ENCODE peak calls at places on chromosomes 1 and 21, in four cellular contexts. C is stimulated activated CD8-positive, alpha-beta memory T cell treated with anti-CD3 and anti-CD28 coated beads, Interleukin-2, amount 100 ng/mL, for 1 hour; S is esophagus muscularis mucosa; B is stimulated activated CD4-positive, alpha-beta T cell treated with anti-CD3 and anti-CD28 coated beads, Interleukin-2, amount 100 ng/mL, for 48 hours. K is an unnamed sample.
A peak's percentile ranks its signal among the peaks of the same experiment; 100 is the strongest.

GRCh38 chr1:60765204-60765603 is 317.2 kb upstream of the NFIA start:
- DNase-seq in S (no peak), C (no peak), B (no peak), K (no peak)

GRCh38 chr1:74697832-74698231 is 24.2 kb upstream of the ERICH3 start:
- DNase-seq in B (no peak), S (no peak), C (no peak), K (no peak)

GRCh38 chr1:212600071-212600915 is 8.3 kb upstream of the ATF3 start:
- DNase-seq in B (no peak), S (no peak), C (no peak), K (no peak)

GRCh38 chr1:14553711-14554110 is 44.8 kb upstream of the KAZN start:
- DNase-seq in S (no peak), C (no peak), B (no peak), K (no peak)

GRCh38 chr1:68745006-68745405 is 248.1 kb upstream of the DEPDC1 start:
- DNase-seq in S (no peak), B (no peak), C (no peak), K (no peak)

GRCh38 chr21:39061766-39062165 is 121.5 kb downstream of the PSMG1 start:
- DNase-seq in C (no peak), S (no peak), B (no peak), K (no peak)

GRCh38 chr1:30451532-30452125 is 271.8 kb downstream of the MATN1 start:
- DNase-seq in B (no peak), S (peak; percentile 50), C (no peak), K (no peak)

GRCh38 chr1:152517237-152517811 is 3.0 kb downstream of the CRCT1 start:
- DNase-seq in S (peak; percentile 72), C (no peak), B (no peak), K (no peak)

GRCh38 chr1:165439287-165439686 is 5.6 kb downstream of the RXRG start:
- DNase-seq in C (no peak), B (no peak), S (no peak), K (no peak)

GRCh38 chr1:114342376-114342775 is 168.6 kb downstream of the TRIM33 start:
- DNase-seq in C (peak; percentile 13), S (peak; percentile 90), B (no peak), K (no peak)

GRCh38 chr1:29186252-29186651 is 4.6 kb upstream of the SRSF4 start:
- DNase-seq in S (no peak), C (no peak), B (no peak), K (no peak)

GRCh38 chr1:229579101-229579651 is 20.7 kb upstream of the ABCB10 start:
- DNase-seq in C (no peak), S (no peak), B (no peak), K (no peak)

GRCh38 chr1:81234237-81234636 is 566.5 kb upstream of the ADGRL2 start:
- DNase-seq in C (no peak), B (no peak), S (no peak), K (no peak)

GRCh38 chr1:153749408-153750005 is 21.7 kb downstream of the INTS3 start:
- DNase-seq in B (peak; percentile 80), C (peak; percentile 57), S (peak; percentile 95), K (peak; percentile 72)

GRCh38 chr21:46423546-46424061 is 35.1 kb upstream of the DIP2A start:
- DNase-seq in B (no peak), S (no peak), C (no peak), K (no peak)

GRCh38 chr1:213661346-213661745 is 326.4 kb upstream of the PROX1 start:
- DNase-seq in S (no peak), C (no peak), B (no peak), K (no peak)

K was measured in activated T-helper 2 cell treated with anti-CD3 and anti-CD28 coated beads, Interferon-gamma antibody, Interleukin-2, Interleukin-4, amounts not matched to agents 10 μg/mL and 5 μg/mL and 100 μg/mL, durations not matched to agents 14 hours and 24 hours and 36 hours.